ENCODE peak calls at places on chromosomes 2 and 18, in five cellular contexts. One of them, this sample, is unnamed.

GRCh38 chr2:43465234-43465633 is 130.6 kb downstream of the THADA start:
- DNase-seq in heart left ventricle: no peak
- DNase-seq in endodermal cell: no peak
- DNase-seq in neuronal stem cell: no peak
- DNase-seq in transverse colon: no peak
- DNase-seq in this sample: no peak

GRCh38 chr2:170530284-170530745 is 184.8 kb upstream of the SP5 start:
- DNase-seq in transverse colon: peak; percentile 79
- DNase-seq in endodermal cell: peak; percentile 90
- DNase-seq in heart left ventricle: peak; percentile 57
- DNase-seq in neuronal stem cell: peak; percentile 15
- DNase-seq in this sample: peak; percentile 74

GRCh38 chr2:120879401-120880295 is 144.0 kb downstream of the GLI2 start:
- DNase-seq in transverse colon: no peak
- DNase-seq in heart left ventricle: no peak
- DNase-seq in endodermal cell: no peak
- DNase-seq in neuronal stem cell: no peak
- DNase-seq in this sample: no peak

GRCh38 chr18:50009772-50010171 is 185.2 kb downstream of the MYO5B start:
- DNase-seq in endodermal cell: peak; percentile 82
- DNase-seq in heart left ventricle: no peak
- DNase-seq in transverse colon: peak; percentile 71
- DNase-seq in neuronal stem cell: peak; percentile 15
- DNase-seq in this sample: peak; percentile 22

GRCh38 chr18:32769242-32770180 is 3.3 kb downstream of the KLHL14 start:
- DNase-seq in endodermal cell: peak; percentile 83
- DNase-seq in transverse colon: no peak
- DNase-seq in neuronal stem cell: no peak
- DNase-seq in heart left ventricle: no peak
- DNase-seq in this sample: no peak

GRCh38 chr2:111134082-111134481 is 13.4 kb downstream of the BCL2L11 start:
- DNase-seq in heart left ventricle: no peak
- DNase-seq in neuronal stem cell: no peak
- DNase-seq in endodermal cell: no peak
- DNase-seq in transverse colon: no peak
- DNase-seq in this sample: no peak

GRCh38 chr2:5690718-5691658 is 1.2 kb upstream of the SOX11 start:
- DNase-seq in endodermal cell: peak; percentile 90
- DNase-seq in transverse colon: no peak
- DNase-seq in heart left ventricle: no peak
- DNase-seq in neuronal stem cell: peak; percentile 82
- DNase-seq in this sample: peak; percentile 56

GRCh38 chr2:197281421-197281820 is 29.2 kb downstream of the ANKRD44 start:
- DNase-seq in neuronal stem cell: no peak
- DNase-seq in endodermal cell: no peak
- DNase-seq in heart left ventricle: no peak
- DNase-seq in transverse colon: no peak
- DNase-seq in this sample: no peak

GRCh38 chr18:22466608-22467390 is 49.1 kb upstream of the CTAGE1 start:
- DNase-seq in endodermal cell: no peak
- DNase-seq in heart left ventricle: no peak
- DNase-seq in transverse colon: no peak
- DNase-seq in neuronal stem cell: no peak
- DNase-seq in this sample: peak; percentile 86

GRCh38 chr2:235594041-235594440 is 100.2 kb downstream of the AGAP1 start:
- DNase-seq in transverse colon: no peak
- DNase-seq in neuronal stem cell: no peak
- DNase-seq in endodermal cell: no peak
- DNase-seq in heart left ventricle: no peak
- DNase-seq in this sample: no peak

GRCh38 chr2:230714122-230714453 is 1.4 kb downstream of the CAB39 start:
- DNase-seq in endodermal cell: no peak
- DNase-seq in heart left ventricle: no peak
- DNase-seq in transverse colon: peak; percentile 20
- DNase-seq in neuronal stem cell: peak; percentile 9
- DNase-seq in this sample: peak; percentile 66

GRCh38 chr2:217857624-217858506 is 144.9 kb downstream of the TNS1 start:
- DNase-seq in transverse colon: no peak
- DNase-seq in endodermal cell: no peak
- DNase-seq in heart left ventricle: peak; percentile 73
- DNase-seq in neuronal stem cell: no peak
- DNase-seq in this sample: no peak

GRCh38 chr2:590214-591175 is 86.7 kb downstream of the TMEM18 start:
- DNase-seq in transverse colon: no peak
- DNase-seq in heart left ventricle: no peak
- DNase-seq in neuronal stem cell: no peak
- DNase-seq in endodermal cell: peak; percentile 37
- DNase-seq in this sample: no peak

GRCh38 chr2:211688196-211688595 is 850.4 kb downstream of the ERBB4 start:
- DNase-seq in neuronal stem cell: no peak
- DNase-seq in transverse colon: no peak
- DNase-seq in endodermal cell: no peak
- DNase-seq in heart left ventricle: no peak
- DNase-seq in this sample: no peak

GRCh38 chr2:17583166-17583565 is 42.7 kb downstream of the VSNL1 start:
- DNase-seq in endodermal cell: no peak
- DNase-seq in transverse colon: no peak
- DNase-seq in neuronal stem cell: no peak
- DNase-seq in heart left ventricle: peak; percentile 40
- DNase-seq in this sample: peak; percentile 9

GRCh38 chr2:8537572-8538155 is 144.2 kb upstream of the ID2 start:
- DNase-seq in heart left ventricle: peak; percentile 16
- DNase-seq in transverse colon: no peak
- DNase-seq in endodermal cell: peak; percentile 39
- DNase-seq in neuronal stem cell: no peak
- DNase-seq in this sample: no peak

GRCh38 chr2:239934571-239935171 is 90.5 kb downstream of the NDUFA10 start:
- DNase-seq in heart left ventricle: peak; percentile 66
- DNase-seq in transverse colon: peak; percentile 71
- DNase-seq in endodermal cell: peak; percentile 91
- DNase-seq in neuronal stem cell: peak; percentile 79
- DNase-seq in this sample: peak; percentile 71

DNA sequence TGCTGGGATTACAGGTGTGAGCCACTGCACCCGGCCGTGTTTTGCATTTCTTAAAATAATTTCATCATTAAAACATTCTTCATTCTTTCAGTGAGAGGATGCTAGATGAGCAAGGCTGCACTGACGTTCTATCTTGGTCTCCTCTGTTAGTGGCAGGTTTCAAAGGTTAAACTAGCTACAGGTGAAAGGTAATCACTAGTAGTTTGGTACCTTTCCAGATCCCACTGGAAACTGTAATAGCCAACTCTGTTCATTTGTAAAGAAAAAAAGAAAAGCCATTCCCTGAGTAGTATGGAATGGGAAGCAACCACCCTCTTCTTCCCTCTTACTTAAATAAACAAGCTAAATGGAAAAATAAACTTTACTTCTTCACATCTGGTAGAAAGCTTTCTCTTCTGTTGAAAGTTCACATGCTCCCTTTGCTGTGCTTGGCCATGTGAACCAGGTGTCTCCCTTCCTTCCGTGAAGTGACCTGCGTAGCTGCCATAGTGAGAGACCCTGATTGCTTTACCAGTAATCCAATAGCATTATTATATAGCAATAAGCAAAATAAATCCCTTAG is 94.0 kb downstream of the GREB1L start:
- DNase-seq in transverse colon: no peak
- DNase-seq in endodermal cell: no peak
- DNase-seq in heart left ventricle: no peak
- DNase-seq in neuronal stem cell: no peak
- DNase-seq in this sample: no peak
- H3K27ac ChIP-seq in transverse colon: no peak overlapping the region
- H3K27ac ChIP-seq in endodermal cell: no peak overlapping the region
- H3K27ac ChIP-seq in heart left ventricle: no peak overlapping the region
- H3K27ac ChIP-seq in neuronal stem cell: no peak overlapping the region
- H3K27ac ChIP-seq in this sample: no peak overlapping the region

GRCh38 chr2:126507425-126507867 is 148.5 kb upstream of the GYPC start:
- DNase-seq in heart left ventricle: no peak
- DNase-seq in neuronal stem cell: no peak
- DNase-seq in transverse colon: no peak
- DNase-seq in endodermal cell: no peak
- DNase-seq in this sample: no peak
- H3K27ac ChIP-seq in heart left ventricle: no peak overlapping the region
- H3K27ac ChIP-seq in neuronal stem cell: no peak overlapping the region
- H3K27ac ChIP-seq in transverse colon: no peak overlapping the region
- H3K27ac ChIP-seq in endodermal cell: peak overlapping the region; percentile 13
- H3K27ac ChIP-seq in this sample: no peak overlapping the region

GRCh38 chr18:21117385-21118135 is 5.9 kb upstream of the ROCK1 start:
- DNase-seq in transverse colon: no peak
- DNase-seq in heart left ventricle: no peak
- DNase-seq in neuronal stem cell: no peak
- DNase-seq in endodermal cell: no peak
- DNase-seq in this sample: peak; percentile 73
- H3K27ac ChIP-seq in transverse colon: peak overlapping the region; percentile 53
- H3K27ac ChIP-seq in heart left ventricle: peak overlapping the region; percentile 9
- H3K27ac ChIP-seq in neuronal stem cell: no peak overlapping the region
- H3K27ac ChIP-seq in endodermal cell: no peak overlapping the region
- H3K27ac ChIP-seq in this sample: peak overlapping the region; percentile 52

DNA sequence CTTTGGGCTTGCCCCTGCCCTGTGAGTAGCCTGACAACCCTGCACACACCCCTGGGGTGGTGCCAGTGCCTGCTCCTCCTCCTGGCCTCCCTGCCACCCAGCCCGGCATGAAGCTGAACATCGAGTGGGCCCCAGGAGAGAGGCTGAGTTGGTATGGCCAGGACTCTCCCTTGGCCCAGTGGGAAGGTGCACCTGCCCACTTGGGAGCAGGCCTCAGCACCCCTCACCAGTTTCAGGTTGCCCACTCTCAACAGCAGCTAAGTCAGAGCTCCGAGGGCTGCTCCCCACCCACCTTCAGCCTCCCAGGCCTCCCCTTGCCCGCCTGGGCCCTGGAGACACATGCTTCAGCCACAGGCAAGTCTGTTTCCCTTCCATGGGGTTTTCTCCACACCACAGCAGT is 203.1 kb downstream of the KLHL29 start:
- DNase-seq in transverse colon: no peak
- DNase-seq in endodermal cell: no peak
- DNase-seq in neuronal stem cell: no peak
- DNase-seq in heart left ventricle: no peak
- DNase-seq in this sample: no peak
- H3K27ac ChIP-seq in transverse colon: peak overlapping the region; percentile 49
- H3K27ac ChIP-seq in endodermal cell: peak overlapping the region; percentile 32
- H3K27ac ChIP-seq in neuronal stem cell: no peak overlapping the region
- H3K27ac ChIP-seq in heart left ventricle: no peak overlapping the region
- H3K27ac ChIP-seq in this sample: no peak overlapping the region

DNA sequence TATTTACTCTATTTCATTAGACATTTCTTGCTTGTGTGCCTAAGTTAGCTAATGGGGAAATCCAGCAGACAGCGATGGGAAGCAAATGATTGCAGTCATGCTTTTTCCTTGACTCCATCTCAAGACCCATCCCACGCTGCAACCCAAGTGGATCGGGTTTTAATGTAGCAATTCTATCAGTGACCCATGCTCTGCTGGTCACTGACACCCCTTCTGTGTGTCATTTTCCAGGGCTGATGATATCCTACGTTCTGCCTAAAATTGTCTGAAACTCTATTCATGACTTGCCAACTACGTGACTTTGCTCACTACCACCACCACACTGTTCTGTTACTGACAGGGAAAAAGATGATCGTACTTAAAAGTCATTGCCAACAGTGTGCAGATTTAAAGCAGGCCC is 129.8 kb downstream of the CCBE1 start:
- DNase-seq in heart left ventricle: no peak
- DNase-seq in transverse colon: no peak
- DNase-seq in neuronal stem cell: no peak
- DNase-seq in endodermal cell: no peak
- DNase-seq in this sample: no peak
- H3K27ac ChIP-seq in heart left ventricle: no peak overlapping the region
- H3K27ac ChIP-seq in transverse colon: peak overlapping the region; percentile 56
- H3K27ac ChIP-seq in neuronal stem cell: no peak overlapping the region
- H3K27ac ChIP-seq in endodermal cell: no peak overlapping the region
- H3K27ac ChIP-seq in this sample: no peak overlapping the region

GRCh38 chr2:105339414-105339813 is 2.1 kb downstream of the C2orf49 start:
- DNase-seq in neuronal stem cell: no peak
- DNase-seq in endodermal cell: no peak
- DNase-seq in heart left ventricle: no peak
- DNase-seq in transverse colon: no peak
- DNase-seq in this sample: no peak
- H3K27ac ChIP-seq in neuronal stem cell: no peak overlapping the region
- H3K27ac ChIP-seq in endodermal cell: no peak overlapping the region
- H3K27ac ChIP-seq in heart left ventricle: no peak overlapping the region
- H3K27ac ChIP-seq in transverse colon: no peak overlapping the region
- H3K27ac ChIP-seq in this sample: no peak overlapping the region

GRCh38 chr2:11340717-11341116 is 3.7 kb downstream of the ROCK2 start:
- DNase-seq in neuronal stem cell: no peak
- DNase-seq in transverse colon: no peak
- DNase-seq in endodermal cell: no peak
- DNase-seq in heart left ventricle: no peak
- DNase-seq in this sample: no peak
- H3K27ac ChIP-seq in neuronal stem cell: no peak overlapping the region
- H3K27ac ChIP-seq in transverse colon: peak overlapping the region; percentile 100
- H3K27ac ChIP-seq in endodermal cell: no peak overlapping the region
- H3K27ac ChIP-seq in heart left ventricle: no peak overlapping the region
- H3K27ac ChIP-seq in this sample: no peak overlapping the region